ENCODE peak calls at places on chromosomes 5 and 9, in four cellular contexts. J, W, D and K are unnamed samples.

GRCh38 chr9:26369096-26369495 is 523.5 kb downstream of the CAAP1 start:
- DNase-seq in J (no peak), W (no peak), D (no peak), K (no peak)

GRCh38 chr5:33423018-33423630 is 17.6 kb upstream of the TARS1 start:
- DNase-seq in J (no peak), W (no peak), D (no peak), K (no peak)

GRCh38 chr5:159189310-159189709 is 20.0 kb downstream of the RNF145 start:
- DNase-seq in J (no peak), W (no peak), D (no peak), K (no peak)

GRCh38 chr9:109918359-109919163 is 138.6 kb downstream of the PALM2AKAP2 start:
- DNase-seq in J (no peak), W (peak; percentile 51), D (no peak), K (no peak)

GRCh38 chr9:123111977-123112869 is 78.8 kb downstream of the GPR21 start:
- DNase-seq in J (peak; percentile 53), W (no peak), D (no peak), K (peak; percentile 68)

GRCh38 chr9:126986506-126986951 is 71.9 kb downstream of the RALGPS1 start:
- DNase-seq in J (no peak), W (no peak), D (no peak), K (no peak)

GRCh38 chr9:124263158-124263557 is 5.4 kb downstream of the NEK6 start:
- DNase-seq in J (no peak), W (no peak), D (no peak), K (no peak)

GRCh38 chr9:119639287-119639955 is 270.2 kb upstream of the BRINP1 start:
- DNase-seq in J (no peak), W (no peak), D (no peak), K (no peak)

GRCh38 chr5:174972291-174972690 is 247.9 kb downstream of the MSX2 start:
- DNase-seq in J (peak; percentile 37), W (no peak), D (peak; percentile 73), K (no peak)

GRCh38 chr5:168377525-168377924 is 86.1 kb downstream of the WWC1 start:
- DNase-seq in J (no peak), W (no peak), D (no peak), K (no peak)

GRCh38 chr5:113274836-113275414 is 159.9 kb downstream of the TSSK1B start:
- DNase-seq in J (no peak), W (no peak), D (no peak), K (no peak)

GRCh38 chr5:29800752-29801151 is 1392.7 kb upstream of the CDH6 start:
- DNase-seq in J (no peak), W (no peak), D (no peak), K (no peak)
- H3K4me3 ChIP-seq in J (no peak overlapping the region), W (no peak overlapping the region), D (no peak overlapping the region), K (no peak overlapping the region)

GRCh38 chr5:95949810-95950209 is 11.8 kb downstream of the ELL2 start:
- DNase-seq in J (no peak), W (no peak), D (no peak), K (no peak)

GRCh38 chr5:95953026-95953425 is 8.6 kb downstream of the ELL2 start:
- DNase-seq in J (no peak), W (no peak), D (no peak), K (no peak)

GRCh38 chr5:95955996-95956899 is 5.4 kb downstream of the ELL2 start:
- DNase-seq in J (no peak), W (no peak), D (peak; percentile 47), K (no peak)

GRCh38 chr5:95954716-95955115 is 6.9 kb downstream of the ELL2 start:
- DNase-seq in J (no peak), W (no peak), D (no peak), K (no peak)

GRCh38 chr5:95951916-95952315 is 9.7 kb downstream of the ELL2 start:
- DNase-seq in J (no peak), W (no peak), D (no peak), K (no peak)
- H3K4me1 ChIP-seq in J (peaks cover 94% of the 10 kb centered on the region), W (no peaks in the 10 kb centered on the region), D (peaks cover 39% of the 10 kb centered on the region), K (peaks cover 13% of the 10 kb centered on the region)

GRCh38 chr9:14780251-14780650 is 57.7 kb upstream of the CER1 start:
- DNase-seq in J (no peak), W (no peak), D (no peak), K (no peak)

GRCh38 chr9:14779566-14780022 is 57.1 kb upstream of the CER1 start:
- DNase-seq in J (no peak), W (no peak), D (no peak), K (no peak)

GRCh38 chr9:14782652-14783051 is 60.1 kb upstream of the CER1 start:
- DNase-seq in J (no peak), W (no peak), D (no peak), K (no peak)

GRCh38 chr9:14778565-14778964 is 56.0 kb upstream of the CER1 start:
- DNase-seq in J (no peak), W (no peak), D (no peak), K (no peak)

GRCh38 chr9:14783358-14783757 is 60.8 kb upstream of the CER1 start:
- DNase-seq in J (no peak), W (no peak), D (no peak), K (no peak)
- TF ChIP-seq POLR2A in J (no peak), W (no peak), D (no peak), K (no peak)

DNA sequence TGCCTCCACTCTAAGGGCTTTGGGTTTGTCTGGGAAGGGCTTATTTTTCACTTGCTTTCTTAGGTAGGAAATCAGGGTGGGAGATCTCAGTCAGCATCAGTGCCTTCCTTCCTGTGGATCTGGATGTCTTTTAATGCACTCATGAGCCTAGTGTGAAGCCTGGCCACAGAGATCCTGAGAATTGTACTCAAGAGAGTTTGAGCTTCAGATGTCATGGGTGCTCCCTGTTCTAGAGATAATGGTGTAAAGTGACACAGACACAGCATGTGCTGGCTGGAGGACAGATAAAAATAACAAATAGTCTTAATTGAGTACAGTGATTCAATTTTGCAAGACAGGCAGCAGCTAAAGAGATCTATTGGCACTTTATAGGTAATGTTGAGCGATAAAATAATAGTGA is 408.9 kb upstream of the PIK3R1 start:
- DNase-seq in J (no peak), W (no peak), D (no peak), K (no peak)
- H3K4me3 ChIP-seq in J (no peak overlapping the region), W (no peak overlapping the region), D (no peak overlapping the region), K (no peak overlapping the region)

DNA sequence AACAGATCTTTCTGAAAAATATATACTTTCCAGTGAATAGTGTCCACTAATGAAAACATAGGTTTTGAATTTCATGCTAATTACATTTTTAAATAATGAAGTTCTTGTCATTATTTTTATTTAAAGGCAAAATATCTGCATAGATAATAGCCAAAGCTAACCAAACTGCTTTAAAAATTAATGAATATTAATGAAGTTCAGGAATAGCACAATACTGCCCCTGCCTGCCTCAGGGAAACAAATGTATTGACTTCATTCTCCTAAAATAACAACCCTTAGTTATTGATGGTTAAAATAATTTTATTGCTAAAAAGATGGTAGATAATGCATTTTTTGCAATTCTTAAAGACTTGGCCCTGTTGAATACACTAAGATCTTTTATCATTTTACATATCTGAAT is 103.6 kb upstream of the SSBP2 start:
- DNase-seq in J (no peak), W (no peak), D (no peak), K (no peak)
- H3K4me1 ChIP-seq in J (peaks cover 64% of the 10 kb centered on the region), W (no peaks in the 10 kb centered on the region), D (peaks cover 39% of the 10 kb centered on the region), K (peaks cover 32% of the 10 kb centered on the region)

GRCh38 chr5:163440954-163441353 is 3.6 kb downstream of the CCNG1 start:
- DNase-seq in J (no peak), W (no peak), D (no peak), K (no peak)
- TF ChIP-seq POLR2A in J (no peak), W (no peak), D (no peak), K (no peak)